ENCODE peak calls at places on chromosomes 7 and 10, in five cellular contexts. C is stimulated activated naive CD8-positive, alpha-beta T cell treated with anti-CD3 and anti-CD28 coated beads, Interleukin-15, amount 100 ng/mL, for 72 hours; U is cardiac septum; Z is DMS53; R is HEK293T. P is an unnamed sample.

GRCh38 chr10:103581499-103581898 is 88.0 kb downstream of the NEURL1 start:
- DNase-seq in C (no peak), U (no peak), Z (no peak), R (no peak), P (no peak)

GRCh38 chr7:9890092-9890491 is 1083.6 kb upstream of the PHF14 start:
- DNase-seq in C (no peak), U (no peak), Z (peak), R (no peak), P (peak)

GRCh38 chr10:124298891-124299290 is 119.8 kb downstream of the OAT start:
- DNase-seq in C (no peak), U (no peak), Z (no peak), R (no peak), P (no peak)

GRCh38 chr7:140640727-140641531 is at the start of gene DENND2A:
- DNase-seq in C (peak), U (peak), Z (peak), R (peak), P (no peak)

GRCh38 chr7:150876817-150877526 is 24.7 kb downstream of the AOC1 start:
- DNase-seq in C (peak), U (no peak), Z (peak), R (peak), P (peak)

GRCh38 chr10:88091490-88092061 is 228.2 kb downstream of the PTEN start:
- DNase-seq in C (peak), U (peak), Z (no peak), R (no peak), P (no peak)

GRCh38 chr10:72275351-72276012 is 1.8 kb downstream of the DDIT4 start:
- DNase-seq in C (no peak), U (no peak), Z (peak), R (no peak), P (no peak)

GRCh38 chr10:75126277-75126676 is 14.8 kb downstream of the SAMD8 start:
- DNase-seq in C (no peak), U (no peak), Z (no peak), R (no peak), P (no peak)

GRCh38 chr7:50497068-50497642 is 47.0 kb upstream of the FIGNL1 start:
- DNase-seq in C (no peak), U (no peak), Z (no peak), R (no peak), P (no peak)

GRCh38 chr7:12357508-12357907 is 46.2 kb downstream of the VWDE start:
- DNase-seq in C (no peak), U (no peak), Z (no peak), R (no peak), P (no peak)

GRCh38 chr7:157271991-157272324 is 64.8 kb upstream of the DNAJB6 start:
- DNase-seq in C (no peak), U (no peak), Z (peak), R (no peak), P (no peak)

GRCh38 chr10:72107325-72108003 is 19.1 kb upstream of the SPOCK2 start:
- DNase-seq in C (no peak), U (no peak), Z (no peak), R (no peak), P (no peak)

GRCh38 chr10:72097448-72098300 is 9.3 kb upstream of the SPOCK2 start:
- DNase-seq in C (no peak), U (no peak), Z (peak), R (no peak), P (no peak)

GRCh38 chr10:122703483-122704448 is 4.1 kb upstream of the C10orf120 start:
- DNase-seq in C (peak), U (no peak), Z (peak), R (peak), P (peak)

GRCh38 chr7:101237206-101238067 is at the start of gene CLDN15:
- DNase-seq in C (no peak), U (no peak), Z (no peak), R (no peak), P (no peak)

GRCh38 chr10:34760606-34761005 is 54.5 kb downstream of the PARD3 start:
- DNase-seq in C (no peak), U (no peak), Z (peak), R (no peak), P (no peak)

GRCh38 chr10:43707755-43708154 is 59.1 kb upstream of the ZNF32 start:
- DNase-seq in C (no peak), U (peak), Z (no peak), R (no peak), P (no peak)

GRCh38 chr7:139853576-139854511 is 24.8 kb downstream of the TBXAS1 start:
- DNase-seq in C (no peak), U (peak), Z (peak), R (no peak), P (no peak)

GRCh38 chr7:129958643-129959479 is 6.1 kb upstream of the UBE2H start:
- DNase-seq in C (no peak), U (peak), Z (peak), R (no peak), P (no peak)

GRCh38 chr10:34346516-34347150 is 468.5 kb downstream of the PARD3 start:
- DNase-seq in C (no peak), U (no peak), Z (no peak), R (no peak), P (no peak)

GRCh38 chr7:101494602-101495329 is 132.1 kb downstream of the COL26A1 start:
- DNase-seq in C (no peak), U (no peak), Z (no peak), R (peak), P (no peak)

GRCh38 chr7:52423251-52423650 is 612.2 kb upstream of the POM121L12 start:
- DNase-seq in C (no peak), U (no peak), Z (no peak), R (no peak), P (no peak)

GRCh38 chr7:37267251-37267650 is 181.4 kb downstream of the ELMO1 start:
- DNase-seq in C (no peak), U (no peak), Z (no peak), R (no peak), P (no peak)

GRCh38 chr7:51006483-51007235 is 224.0 kb upstream of the GRB10 start:
- DNase-seq in C (no peak), U (peak), Z (peak), R (no peak), P (no peak)

GRCh38 chr7:92447239-92448184 is at the start of gene GATAD1:
- DNase-seq in C (peak), U (peak), Z (peak), R (peak), P (peak)

GRCh38 chr7:82179311-82179710 is 264.3 kb downstream of the CACNA2D1 start:
- DNase-seq in C (no peak), U (no peak), Z (no peak), R (no peak), P (no peak)

GRCh38 chr10:69239816-69240434 is 19.8 kb downstream of the HKDC1 start:
- DNase-seq in C (no peak), U (no peak), Z (no peak), R (no peak), P (no peak)

GRCh38 chr10:3471927-3472704 is 299.5 kb upstream of the PITRM1 start:
- DNase-seq in C (no peak), U (no peak), Z (peak), R (no peak), P (no peak)

GRCh38 chr10:74244097-74244685 is 93.2 kb downstream of the ADK start:
- DNase-seq in C (no peak), U (no peak), Z (peak), R (no peak), P (no peak)

GRCh38 chr7:27187158-27187701 is 2.2 kb upstream of the HOXA11 start:
- DNase-seq in C (no peak), U (no peak), Z (no peak), R (no peak), P (no peak)

GRCh38 chr7:41755100-41755499 is 52.2 kb upstream of the INHBA start:
- DNase-seq in C (no peak), U (no peak), Z (peak), R (no peak), P (no peak)

GRCh38 chr7:41889472-41889871 is 186.6 kb upstream of the INHBA start:
- DNase-seq in C (no peak), U (no peak), Z (no peak), R (no peak), P (no peak)

GRCh38 chr10:110209926-110210662 is 2.7 kb downstream of the MXI1 start:
- DNase-seq in C (peak), U (no peak), Z (peak), R (peak), P (no peak)

GRCh38 chr10:113686028-113686427 is 6.3 kb downstream of the CASP7 start:
- DNase-seq in C (no peak), U (no peak), Z (no peak), R (no peak), P (no peak)